ENCODE peak calls at places on chromosomes 13 and 19, in nine cellular contexts. E, Z, O, D, V, R, C, P and X are unnamed samples.

GRCh38 chr13:43132228-43132627 is 108.8 kb downstream of the DNAJC15 start:
- DNase-seq in E (no peak), Z (peak; percentile 42), O (no peak), D (no peak), V (peak; percentile 22), R (no peak), C (peak; percentile 21), P (no peak), X (no peak)

GRCh38 chr13:68234278-68234677 is 1004.1 kb upstream of the PCDH9 start:
- DNase-seq in E (no peak), Z (peak; percentile 6), O (no peak), D (no peak), V (peak; percentile 3), R (no peak), C (no peak), P (no peak), X (no peak)

GRCh38 chr19:50717891-50718254 is 1.7 kb downstream of the SHANK1 start:
- DNase-seq in E (no peak), Z (no peak), O (no peak), D (no peak), V (no peak), R (no peak), C (no peak), P (peak; percentile 18), X (no peak)

GRCh38 chr13:112877496-112877895 is 91.5 kb upstream of the MCF2L start:
- DNase-seq in E (no peak), Z (no peak), O (no peak), D (no peak), V (no peak), R (no peak), C (no peak), P (peak; percentile 17), X (no peak)

GRCh38 chr19:35030257-35031071 is at the start of gene SCN1B:
- DNase-seq in E (peak; percentile 80), Z (peak; percentile 52), O (no peak), D (peak; percentile 68), V (peak; percentile 85), R (no peak), C (peak; percentile 61), P (peak; percentile 78), X (no peak)

GRCh38 chr19:29367701-29368306 is 154.9 kb upstream of the UQCRFS1 start:
- DNase-seq in E (no peak), Z (no peak), O (no peak), D (no peak), V (no peak), R (no peak), C (no peak), P (no peak), X (no peak)

GRCh38 chr13:100213576-100213975 is 124.7 kb downstream of the PCCA start:
- DNase-seq in E (no peak), Z (no peak), O (no peak), D (no peak), V (no peak), R (no peak), C (no peak), P (no peak), X (no peak)

GRCh38 chr19:2413159-2413558 is 14.2 kb downstream of the TIMM13 start:
- DNase-seq in E (no peak), Z (no peak), O (no peak), D (no peak), V (no peak), R (no peak), C (no peak), P (no peak), X (no peak)

GRCh38 chr13:113592571-113592970 is 8.0 kb downstream of the TFDP1 start:
- DNase-seq in E (no peak), Z (no peak), O (no peak), D (no peak), V (no peak), R (no peak), C (no peak), P (no peak), X (peak; percentile 23)

GRCh38 chr13:21050288-21051197 is 10.8 kb downstream of the LATS2 start:
- DNase-seq in E (no peak), Z (no peak), O (no peak), D (no peak), V (no peak), R (no peak), C (no peak), P (no peak), X (no peak)

GRCh38 chr13:92384410-92384809 is 842.2 kb upstream of the GPC6 start:
- DNase-seq in E (no peak), Z (no peak), O (no peak), D (no peak), V (no peak), R (no peak), C (no peak), P (no peak), X (no peak)

GRCh38 chr13:44045179-44045562 is 165.5 kb downstream of the LACC1 start:
- DNase-seq in E (no peak), Z (no peak), O (no peak), D (no peak), V (peak; percentile 17), R (no peak), C (no peak), P (no peak), X (no peak)

GRCh38 chr13:94641432-94641941 is 39.8 kb downstream of the GPR180 start:
- DNase-seq in E (no peak), Z (peak; percentile 71), O (peak; percentile 43), D (no peak), V (peak; percentile 7), R (no peak), C (no peak), P (no peak), X (no peak)

GRCh38 chr19:33784432-33784831 is 12.2 kb upstream of the KCTD15 start:
- DNase-seq in E (no peak), Z (peak; percentile 5), O (no peak), D (no peak), V (no peak), R (no peak), C (no peak), P (no peak), X (no peak)

DNA sequence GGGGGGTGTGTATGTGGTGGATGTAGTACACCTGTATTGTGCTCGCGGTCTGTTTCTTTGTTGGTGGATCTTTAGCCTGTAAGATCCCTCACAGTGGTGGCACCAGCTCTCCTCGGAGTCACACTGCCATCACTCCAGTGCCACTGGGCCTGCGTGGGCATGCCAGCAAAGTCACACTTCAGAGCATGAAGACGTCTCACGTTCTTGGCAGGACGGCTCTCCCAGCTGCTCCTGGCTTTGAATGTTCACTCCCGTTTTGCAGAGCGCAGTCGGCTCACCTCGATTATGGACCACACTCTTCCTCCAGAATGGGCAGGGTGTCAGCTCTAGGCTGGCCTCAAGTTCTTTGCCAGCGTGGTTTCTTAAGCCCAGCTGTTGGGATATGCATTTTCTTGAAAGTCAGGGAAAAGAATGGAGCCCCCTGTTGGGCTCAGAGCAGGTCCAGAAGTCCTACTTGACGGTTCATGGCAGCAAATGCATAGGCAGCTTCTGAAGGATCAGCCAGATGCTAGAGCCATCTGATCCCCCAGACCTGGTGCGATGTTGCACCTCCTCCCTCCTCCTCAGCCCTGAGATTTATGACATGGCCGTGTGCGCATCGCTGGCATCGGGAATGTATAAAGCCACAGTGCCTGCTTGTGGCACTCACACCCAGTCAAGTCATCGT is 40.4 kb upstream of the NPAS1 start:
- DNase-seq in E (peak; percentile 78), Z (no peak), O (no peak), D (no peak), V (no peak), R (no peak), C (no peak), P (peak; percentile 42), X (no peak)
- TF ChIP-seq CTCF in E (no peak), Z (no peak), O (no peak), D (no peak), V (no peak), R (no peak), C (no peak), P (no peak), X (no peak)

GRCh38 chr19:13018037-13018914 is 23.0 kb downstream of the NFIX start:
- DNase-seq in E (peak; percentile 81), Z (peak; percentile 64), O (no peak), D (no peak), V (no peak), R (no peak), C (peak; percentile 75), P (peak; percentile 74), X (no peak)
- TF ChIP-seq CTCF in E (no peak), Z (no peak), O (no peak), D (no peak), V (no peak), R (no peak), C (no peak), P (no peak), X (no peak)

GRCh38 chr19:42422576-42423461 is 4.4 kb downstream of the LIPE start:
- DNase-seq in E (no peak), Z (no peak), O (no peak), D (no peak), V (no peak), R (no peak), C (peak; percentile 49), P (peak; percentile 62), X (no peak)

GRCh38 chr19:42424345-42424707 is 2.9 kb downstream of the LIPE start:
- DNase-seq in E (no peak), Z (no peak), O (no peak), D (no peak), V (no peak), R (no peak), C (no peak), P (no peak), X (no peak)

GRCh38 chr19:42423462-42424344 is 3.5 kb downstream of the LIPE start:
- DNase-seq in E (peak; percentile 74), Z (peak; percentile 88), O (peak; percentile 59), D (peak; percentile 86), V (peak; percentile 94), R (peak; percentile 65), C (peak; percentile 92), P (peak; percentile 95), X (peak; percentile 65)

GRCh38 chr19:42426643-42427042 is 545 bp downstream of the LIPE start:
- DNase-seq in E (no peak), Z (no peak), O (no peak), D (no peak), V (no peak), R (no peak), C (no peak), P (no peak), X (no peak)

GRCh38 chr19:42424712-42425131 is 2.5 kb downstream of the LIPE start:
- DNase-seq in E (no peak), Z (no peak), O (no peak), D (no peak), V (no peak), R (no peak), C (no peak), P (peak; percentile 28), X (no peak)
- TF ChIP-seq CTCF in E (no peak), Z (no peak), O (peak; percentile 9), D (no peak), V (peak; percentile 7), R (no peak), C (peak; percentile 39), P (no peak), X (no peak)

DNA sequence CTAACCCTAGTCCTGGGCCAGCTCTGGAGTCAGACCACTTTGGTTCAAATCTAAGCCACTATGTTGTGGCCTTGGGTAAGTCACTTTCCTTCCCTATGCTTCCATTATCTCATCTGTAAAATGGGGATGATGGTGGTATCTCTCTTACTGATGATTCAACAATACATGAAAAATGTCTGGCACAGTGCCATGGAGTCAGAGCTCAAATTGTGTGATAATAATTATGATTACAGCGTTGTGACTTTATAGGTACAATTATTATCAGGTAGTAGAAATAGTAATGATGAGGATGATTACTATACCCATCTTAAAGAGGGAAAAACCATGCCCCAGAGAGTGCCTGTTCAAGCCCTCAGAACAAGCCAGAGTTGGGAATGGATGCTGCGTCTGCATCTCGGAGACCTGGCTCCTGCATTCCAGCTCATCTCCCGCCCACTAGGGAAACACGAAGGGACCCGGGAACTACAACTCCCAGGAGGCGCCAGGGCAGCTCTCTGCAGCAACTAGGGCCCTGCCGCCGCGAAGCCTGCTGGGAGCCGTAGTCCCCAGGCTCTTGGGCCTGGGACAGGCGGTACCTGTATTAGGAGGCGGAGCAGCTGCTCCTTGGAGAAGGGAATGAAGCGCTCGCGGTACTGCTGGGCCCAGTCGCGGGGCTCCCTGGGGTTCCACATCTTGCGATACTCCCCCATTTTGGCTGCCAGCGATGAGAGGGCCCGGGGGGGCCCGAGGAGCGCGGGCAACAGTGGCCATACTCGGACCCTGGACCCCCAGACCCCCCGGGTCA is 832 bp downstream of the TMEM143 start:
- DNase-seq in E (peak; percentile 95), Z (peak; percentile 89), O (peak; percentile 77), D (peak; percentile 96), V (peak; percentile 98), R (peak; percentile 69), C (peak; percentile 96), P (peak; percentile 97), X (peak; percentile 89)
- TF ChIP-seq CTCF in E (no peak), Z (no peak), O (no peak), D (no peak), V (no peak), R (peak; percentile 25), C (no peak), P (no peak), X (no peak)